ENCODE peak calls at places on chromosomes 13 and 19, in four cellular contexts. One of them, this sample, is unnamed.

GRCh38 chr13:109918179-109918651 is 131.8 kb upstream of the IRS2 start:
- DNase-seq in psoas muscle: peak; percentile 72
- DNase-seq in DMS153: no peak
- DNase-seq in AG10803: peak; percentile 46
- DNase-seq in this sample: no peak

GRCh38 chr13:33032037-33032625 is 15.9 kb downstream of the KL start:
- DNase-seq in psoas muscle: no peak
- DNase-seq in DMS153: no peak
- DNase-seq in AG10803: peak; percentile 49
- DNase-seq in this sample: no peak

GRCh38 chr19:3426433-3426832 is 53.9 kb downstream of the SMIM24 start:
- DNase-seq in DMS153: no peak
- DNase-seq in AG10803: no peak
- DNase-seq in psoas muscle: no peak
- DNase-seq in this sample: no peak

GRCh38 chr19:30784850-30785459 is 412.8 kb downstream of the ZNF536 start:
- DNase-seq in DMS153: no peak
- DNase-seq in AG10803: peak; percentile 47
- DNase-seq in psoas muscle: peak; percentile 48
- DNase-seq in this sample: no peak

GRCh38 chr19:19567391-19567790 is 29.3 kb downstream of the CILP2 start:
- DNase-seq in DMS153: no peak
- DNase-seq in AG10803: no peak
- DNase-seq in psoas muscle: no peak
- DNase-seq in this sample: no peak

GRCh38 chr19:48925240-48925843 is 8.2 kb upstream of the DHDH start:
- DNase-seq in DMS153: no peak
- DNase-seq in psoas muscle: no peak
- DNase-seq in AG10803: peak; percentile 73
- DNase-seq in this sample: no peak

GRCh38 chr19:40718774-40719391 is 2.0 kb downstream of the ITPKC start:
- DNase-seq in DMS153: peak; percentile 3
- DNase-seq in AG10803: peak; percentile 31
- DNase-seq in psoas muscle: peak; percentile 75
- DNase-seq in this sample: no peak

GRCh38 chr13:50126378-50127016 is 111.3 kb downstream of the KCNRG start:
- DNase-seq in psoas muscle: no peak
- DNase-seq in AG10803: peak; percentile 58
- DNase-seq in DMS153: peak; percentile 18
- DNase-seq in this sample: no peak

GRCh38 chr19:2329528-2329927 is 1.0 kb downstream of the SPPL2B start:
- DNase-seq in AG10803: no peak
- DNase-seq in DMS153: no peak
- DNase-seq in psoas muscle: no peak
- DNase-seq in this sample: no peak

GRCh38 chr13:25170554-25171107 is 1.5 kb downstream of the AMER2 start:
- DNase-seq in AG10803: no peak
- DNase-seq in DMS153: no peak
- DNase-seq in psoas muscle: no peak
- DNase-seq in this sample: no peak

GRCh38 chr19:14090509-14091085 is at the start of gene SAMD1:
- DNase-seq in AG10803: peak; percentile 91
- DNase-seq in DMS153: no peak
- DNase-seq in psoas muscle: peak; percentile 96
- DNase-seq in this sample: peak; percentile 79

GRCh38 chr13:107846642-107847041 is 368.7 kb downstream of the LIG4 start:
- DNase-seq in AG10803: no peak
- DNase-seq in psoas muscle: no peak
- DNase-seq in DMS153: no peak
- DNase-seq in this sample: no peak

This sample was measured in activated naive CD8-positive, alpha-beta T cell treated with anti-CD3 and anti-CD28 coated beads, Interleukin-2, amount 50 U/mL, for 16 hours.